ENCODE peak calls at places on chromosomes 4 and X, in four cellular contexts. One of them, this sample, is unnamed.
A peak's percentile ranks its signal among the peaks of the same experiment; 100 is the strongest.

GRCh38 chr4:46508216-46508615 is 118.3 kb upstream of the GABRA2 start:
- DNase-seq in body of pancreas: no peak
- DNase-seq in COR-L47: no peak
- DNase-seq in fibroblast of pulmonary artery: no peak
- DNase-seq in this sample: no peak

GRCh38 chr4:43853565-43854345 is 594.9 kb downstream of the KCTD8 start:
- DNase-seq in fibroblast of pulmonary artery: no peak
- DNase-seq in COR-L47: no peak
- DNase-seq in body of pancreas: no peak
- DNase-seq in this sample: no peak

GRCh38 chrX:131918839-131919238 is 104.3 kb upstream of the STK26 start:
- DNase-seq in fibroblast of pulmonary artery: no peak
- DNase-seq in COR-L47: no peak
- DNase-seq in body of pancreas: no peak
- DNase-seq in this sample: no peak

GRCh38 chrX:1031521-1032430 is 180.7 kb downstream of the CRLF2 start:
- DNase-seq in fibroblast of pulmonary artery: no peak
- DNase-seq in body of pancreas: no peak
- DNase-seq in COR-L47: no peak
- DNase-seq in this sample: no peak

GRCh38 chr4:99352602-99353580 is at the start of gene ADH1C:
- DNase-seq in COR-L47: no peak
- DNase-seq in body of pancreas: no peak
- DNase-seq in fibroblast of pulmonary artery: no peak
- DNase-seq in this sample: no peak

GRCh38 chr4:16761031-16761430 is 137.4 kb downstream of the LDB2 start:
- DNase-seq in body of pancreas: no peak
- DNase-seq in fibroblast of pulmonary artery: peak; percentile 16
- DNase-seq in COR-L47: no peak
- DNase-seq in this sample: peak; percentile 12

GRCh38 chr4:108492816-108493595 is 127.4 kb upstream of the RPL34 start:
- DNase-seq in COR-L47: peak; percentile 40
- DNase-seq in body of pancreas: no peak
- DNase-seq in fibroblast of pulmonary artery: no peak
- DNase-seq in this sample: peak; percentile 42

GRCh38 chr4:89356086-89356485 is 48.5 kb upstream of the GPRIN3 start:
- DNase-seq in fibroblast of pulmonary artery: no peak
- DNase-seq in COR-L47: peak; percentile 80
- DNase-seq in body of pancreas: no peak
- DNase-seq in this sample: no peak

GRCh38 chr4:17236686-17237085 is 275.2 kb downstream of the QDPR start:
- DNase-seq in fibroblast of pulmonary artery: peak; percentile 23
- DNase-seq in body of pancreas: no peak
- DNase-seq in COR-L47: no peak
- DNase-seq in this sample: peak; percentile 2

GRCh38 chr4:84750260-84750955 is 167.5 kb downstream of the CDS1 start:
- DNase-seq in COR-L47: peak; percentile 28
- DNase-seq in fibroblast of pulmonary artery: peak; percentile 73
- DNase-seq in body of pancreas: no peak
- DNase-seq in this sample: peak; percentile 62

GRCh38 chrX:11531226-11531625 is 134.5 kb downstream of the ARHGAP6 start:
- DNase-seq in COR-L47: no peak
- DNase-seq in body of pancreas: no peak
- DNase-seq in fibroblast of pulmonary artery: peak; percentile 55
- DNase-seq in this sample: peak; percentile 30

GRCh38 chrX:2318371-2318770 is 182.4 kb downstream of the DHRSX start:
- DNase-seq in fibroblast of pulmonary artery: no peak
- DNase-seq in COR-L47: no peak
- DNase-seq in body of pancreas: no peak
- DNase-seq in this sample: no peak

GRCh38 chr4:62191446-62191845 is 991.3 kb downstream of the ADGRL3 start:
- DNase-seq in body of pancreas: no peak
- DNase-seq in fibroblast of pulmonary artery: no peak
- DNase-seq in COR-L47: no peak
- DNase-seq in this sample: no peak

GRCh38 chr4:111678466-111678865 is 466.8 kb upstream of the FAM241A start:
- DNase-seq in body of pancreas: no peak
- DNase-seq in COR-L47: peak; percentile 34
- DNase-seq in fibroblast of pulmonary artery: peak; percentile 65
- DNase-seq in this sample: peak; percentile 69

GRCh38 chr4:19707876-19708275 is 543.8 kb upstream of the SLIT2 start:
- DNase-seq in body of pancreas: no peak
- DNase-seq in fibroblast of pulmonary artery: peak; percentile 53
- DNase-seq in COR-L47: no peak
- DNase-seq in this sample: no peak

GRCh38 chr4:80963051-80963450 is 67.5 kb upstream of the BMP3 start:
- DNase-seq in fibroblast of pulmonary artery: no peak
- DNase-seq in body of pancreas: no peak
- DNase-seq in COR-L47: no peak
- DNase-seq in this sample: no peak

GRCh38 chrX:70970482-70970999 is 39.6 kb upstream of the SLC7A3 start:
- DNase-seq in fibroblast of pulmonary artery: peak; percentile 37
- DNase-seq in COR-L47: peak; percentile 10
- DNase-seq in body of pancreas: no peak
- DNase-seq in this sample: peak; percentile 32

GRCh38 chr4:87419578-87420249 is 2.7 kb upstream of the NUDT9 start:
- DNase-seq in fibroblast of pulmonary artery: no peak
- DNase-seq in body of pancreas: no peak
- DNase-seq in COR-L47: peak; percentile 13
- DNase-seq in this sample: peak; percentile 60

GRCh38 chr4:5808081-5808741 is 84.7 kb downstream of the CRMP1 start:
- DNase-seq in fibroblast of pulmonary artery: peak; percentile 31
- DNase-seq in body of pancreas: no peak
- DNase-seq in COR-L47: peak; percentile 68
- DNase-seq in this sample: peak; percentile 21

GRCh38 chrX:111511477-111511876 is at the start of gene SERTM2:
- DNase-seq in fibroblast of pulmonary artery: peak; percentile 28
- DNase-seq in body of pancreas: no peak
- DNase-seq in COR-L47: no peak
- DNase-seq in this sample: peak; percentile 71

GRCh38 chrX:134146493-134146892 is 90.5 kb upstream of the CCDC160 start:
- DNase-seq in body of pancreas: no peak
- DNase-seq in fibroblast of pulmonary artery: no peak
- DNase-seq in COR-L47: no peak
- DNase-seq in this sample: no peak

This sample was measured in mesenchymal stem cell.